ENCODE peak calls at places on chromosomes 3 and 15, in ten cellular contexts. A, L, U, D, T, Q, B, P, V and O are unnamed samples.

GRCh38 chr15:62334581-62334980 is 169.5 kb upstream of the C2CD4B start:
- DNase-seq in B (no peak), P (no peak), D (no peak), A (no peak), L (no peak), Q (no peak), T (no peak), V (peak), U (no peak), O (no peak)

GRCh38 chr15:91948001-91948608 is 94.6 kb downstream of the SLCO3A1 start:
- DNase-seq in L (no peak), B (no peak), Q (peak), T (no peak), U (peak), P (no peak), V (no peak), D (no peak), A (peak), O (no peak)

GRCh38 chr15:76310470-76311070 is 699 bp downstream of the ETFA start:
- DNase-seq in A (no peak), Q (no peak), L (no peak), V (peak), D (no peak), P (peak), T (peak), U (no peak), B (no peak), O (peak)

GRCh38 chr15:57619746-57620145 is 28.0 kb downstream of the MYZAP start:
- DNase-seq in U (peak), Q (no peak), P (no peak), A (no peak), T (peak), V (no peak), D (no peak), B (no peak), L (no peak), O (no peak)

GRCh38 chr3:53668872-53669271 is 174.5 kb downstream of the CACNA1D start:
- DNase-seq in B (no peak), L (no peak), V (peak), T (no peak), A (no peak), U (no peak), Q (no peak), P (no peak), D (no peak), O (peak)

GRCh38 chr3:94520364-94520763 is 457.5 kb downstream of the NSUN3 start:
- DNase-seq in V (no peak), D (no peak), A (no peak), B (no peak), Q (no peak), U (no peak), T (no peak), P (no peak), L (no peak), O (no peak)

GRCh38 chr3:35422826-35423601 is 216.3 kb upstream of the ARPP21 start:
- DNase-seq in T (no peak), A (no peak), Q (no peak), P (no peak), V (no peak), U (no peak), L (no peak), D (no peak), B (no peak), O (no peak)

GRCh38 chr3:172918165-172918564 is 167.6 kb downstream of the ECT2 start:
- DNase-seq in P (no peak), T (peak), B (no peak), D (no peak), Q (no peak), V (no peak), A (no peak), U (no peak), L (no peak), O (no peak)

GRCh38 chr3:12187448-12188327 is 29.0 kb upstream of the TIMP4 start:
- DNase-seq in A (peak), B (no peak), V (peak), T (no peak), P (peak), Q (no peak), D (no peak), L (peak), U (no peak), O (peak)

GRCh38 chr3:51535146-51536019 is 3.1 kb upstream of the RAD54L2 start:
- DNase-seq in L (no peak), U (no peak), D (no peak), B (no peak), Q (no peak), A (no peak), V (no peak), T (no peak), P (no peak), O (peak)

GRCh38 chr3:197392961-197393360 is 94.5 kb upstream of the DLG1 start:
- DNase-seq in V (no peak), L (no peak), Q (no peak), U (no peak), A (no peak), P (no peak), B (no peak), D (no peak), T (no peak), O (no peak)

GRCh38 chr3:141365206-141365605 is 3.1 kb upstream of the ZBTB38 start:
- DNase-seq in U (no peak), L (no peak), V (no peak), T (no peak), P (no peak), Q (no peak), D (no peak), B (no peak), A (no peak), O (no peak)

GRCh38 chr3:21893250-21893649 is 142.2 kb upstream of the ZNF385D start:
- DNase-seq in U (no peak), T (no peak), A (no peak), V (no peak), L (no peak), D (no peak), P (no peak), B (no peak), Q (no peak), O (no peak)

GRCh38 chr3:21888656-21889055 is 137.6 kb upstream of the ZNF385D start:
- DNase-seq in Q (no peak), P (no peak), B (no peak), D (no peak), V (no peak), L (no peak), U (no peak), T (no peak), A (no peak), O (no peak)

GRCh38 chr3:21889166-21889565 is 138.2 kb upstream of the ZNF385D start:
- DNase-seq in Q (no peak), D (no peak), L (no peak), V (no peak), A (no peak), P (no peak), B (no peak), T (no peak), U (no peak), O (no peak)

GRCh38 chr3:21892104-21892503 is 141.1 kb upstream of the ZNF385D start:
- DNase-seq in Q (no peak), D (no peak), B (no peak), T (no peak), A (no peak), P (no peak), V (no peak), L (no peak), U (no peak), O (no peak)

GRCh38 chr3:21894459-21895083 is 143.6 kb upstream of the ZNF385D start:
- DNase-seq in Q (no peak), D (no peak), B (no peak), P (no peak), U (peak), L (no peak), A (no peak), V (peak), T (peak), O (no peak)
- TF ChIP-seq CTCF in Q (peak), D (peak), B (no peak), P (peak), U (peak), L (peak), A (peak), V (no peak), T (peak), O (peak)

GRCh38 chr15:82803793-82804574 is 1.9 kb downstream of the FSD2 start:
- DNase-seq in A (no peak), U (no peak), P (no peak), Q (no peak), D (no peak), V (no peak), T (no peak), L (no peak), B (no peak), O (no peak)

GRCh38 chr15:82807920-82808633 is 1.4 kb upstream of the WHAMM start:
- DNase-seq in L (no peak), A (no peak), P (no peak), U (no peak), T (no peak), Q (no peak), D (no peak), V (no peak), B (no peak), O (no peak)

GRCh38 chr15:82808634-82809041 is 790 bp upstream of the WHAMM start:
- DNase-seq in V (no peak), A (no peak), P (no peak), D (no peak), B (no peak), T (no peak), U (no peak), Q (no peak), L (no peak), O (peak)

GRCh38 chr15:82804575-82804949 is 1.3 kb downstream of the FSD2 start:
- DNase-seq in A (no peak), V (no peak), U (no peak), T (no peak), Q (no peak), P (no peak), L (no peak), D (no peak), B (no peak), O (no peak)

GRCh38 chr15:82805994-82806406 is at the start of gene FSD2:
- DNase-seq in A (peak), U (no peak), L (no peak), Q (no peak), D (no peak), V (peak), P (no peak), T (no peak), B (no peak), O (peak)
- H3K4me3 ChIP-seq in A (peak), U (no peak), L (no peak), Q (no peak), D (no peak), V (no peak), P (no peak), T (no peak), B (no peak), O (no peak)

DNA sequence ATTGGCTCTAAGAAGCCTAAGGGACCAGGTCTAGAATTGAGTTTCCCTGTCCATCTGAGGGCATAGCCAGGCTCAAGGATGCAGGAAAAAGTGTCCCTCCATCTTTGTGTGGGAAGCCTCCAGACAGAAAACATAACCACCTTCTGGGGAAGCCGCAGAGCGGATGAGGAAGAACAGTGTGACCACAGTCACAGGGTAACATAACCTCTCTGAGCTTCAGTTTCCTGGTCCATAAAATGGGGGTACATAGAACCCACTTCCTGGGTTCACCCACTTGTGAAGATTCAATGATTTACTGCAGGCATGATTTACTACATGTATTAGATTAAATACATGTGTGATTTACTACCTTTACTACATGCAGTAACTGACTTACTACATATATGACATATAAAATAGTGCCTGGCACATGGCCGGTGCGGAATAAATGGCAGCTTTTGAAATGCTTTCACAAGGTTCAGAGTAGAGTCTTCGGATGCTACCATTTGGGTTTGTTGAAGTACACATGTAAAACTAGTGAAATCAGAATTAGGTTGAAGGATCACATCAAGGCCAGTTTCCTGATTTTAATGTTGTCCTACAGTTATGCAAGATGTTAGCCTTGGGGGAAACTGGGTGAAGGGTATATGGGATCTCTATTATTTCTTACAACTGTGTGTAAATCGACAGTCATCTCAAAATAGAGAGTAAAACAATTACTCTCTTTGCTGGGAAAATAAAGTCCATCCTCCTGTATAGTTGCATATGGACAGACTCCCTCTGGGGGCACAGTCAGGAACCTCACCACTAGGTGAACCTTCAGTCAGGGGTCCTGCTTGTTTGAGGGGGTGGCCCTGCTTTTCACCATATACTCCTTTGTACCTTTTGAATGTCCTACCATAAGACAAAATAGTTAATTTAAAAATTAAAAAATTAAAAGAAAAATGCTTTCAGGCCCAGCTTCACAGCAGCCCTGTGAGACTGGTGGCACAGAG is 86.0 kb downstream of the SEMA5B start:
- DNase-seq in P (no peak), Q (no peak), D (no peak), A (no peak), L (no peak), U (no peak), B (no peak), V (no peak), T (no peak), O (no peak)
- TF ChIP-seq CTCF in P (no peak), Q (peak), D (no peak), A (peak), L (peak), U (no peak), B (no peak), V (peak), T (peak), O (no peak)

GRCh38 chr3:84042717-84043116 is 916.1 kb upstream of the CADM2 start:
- DNase-seq in U (no peak), P (no peak), L (no peak), Q (no peak), A (no peak), B (no peak), V (no peak), D (no peak), T (no peak), O (no peak)

DNA sequence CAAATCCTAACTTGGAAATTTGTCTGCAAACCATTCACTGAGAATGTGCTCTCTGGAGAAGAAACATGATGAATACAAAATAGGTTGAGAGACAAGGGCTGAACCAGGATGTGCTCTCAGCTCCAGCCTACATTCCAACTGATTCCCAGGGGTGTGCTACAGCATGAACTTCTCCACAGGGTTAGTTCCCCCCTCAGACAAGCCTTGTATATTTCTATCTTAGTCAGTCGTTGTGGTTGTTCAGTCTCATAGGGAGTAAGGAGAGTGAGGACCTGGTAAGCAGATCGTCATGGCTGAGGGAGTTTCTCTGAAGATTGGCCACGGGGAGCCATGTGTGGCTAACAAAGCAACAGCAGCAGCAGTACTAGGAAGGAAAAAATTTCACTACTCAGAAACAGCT is 919.7 kb upstream of the CADM2 start:
- DNase-seq in P (no peak), Q (no peak), V (no peak), B (no peak), A (no peak), U (no peak), D (no peak), T (no peak), L (no peak), O (no peak)
- H3K4me3 ChIP-seq in P (no peak), Q (no peak), V (no peak), B (no peak), A (no peak), U (no peak), D (no peak), T (no peak), L (no peak), O (no peak)

GRCh38 chr15:77633134-77633912 is 611 bp upstream of the LINGO1 start:
- DNase-seq in T (peak), D (peak), U (peak), B (peak), A (peak), P (peak), Q (peak), L (peak), V (peak), O (peak)

GRCh38 chr15:77636209-77636608 is 3.5 kb upstream of the LINGO1 start:
- DNase-seq in L (no peak), D (no peak), Q (no peak), P (no peak), T (no peak), U (no peak), V (no peak), A (no peak), B (no peak), O (no peak)

GRCh38 chr15:77633913-77634265 is 1.2 kb upstream of the LINGO1 start:
- DNase-seq in Q (no peak), T (no peak), V (no peak), P (no peak), L (no peak), U (no peak), D (no peak), A (no peak), B (no peak), O (no peak)

GRCh38 chr15:77632760-77633133 is at the start of gene LINGO1:
- DNase-seq in D (no peak), T (peak), A (no peak), P (no peak), B (no peak), Q (no peak), L (no peak), V (peak), U (peak), O (no peak)

GRCh38 chr15:77634266-77634962 is 1.7 kb upstream of the LINGO1 start:
- DNase-seq in A (peak), P (peak), D (no peak), U (peak), V (peak), T (peak), B (no peak), Q (no peak), L (no peak), O (peak)
- TF ChIP-seq CTCF in A (peak), P (peak), D (peak), U (peak), V (peak), T (peak), B (no peak), Q (peak), L (no peak), O (peak)